ENCODE peak calls at places on chromosomes 11 and 22, in five cellular contexts. T is OCI-LY7, V is fibroblast of lung, S is H1, O is PC-3. L is an unnamed sample. For H3K4me1, the result is how much of the 10 kb centered on the place peaks cover.

GRCh38 chr22:28883917-28884753 is 763 bp downstream of the ZNRF3 start:
- DNase-seq in V (peak), O (peak), T (peak), S (peak), L (peak)

GRCh38 chr22:49780281-49780991 is 47.2 kb downstream of the BRD1 start:
- DNase-seq in V (no peak), T (no peak), O (no peak), S (no peak), L (no peak)

GRCh38 chr11:79119491-79120284 is 321.1 kb downstream of the TENM4 start:
- DNase-seq in T (no peak), S (no peak), V (peak), O (no peak), L (peak)

GRCh38 chr22:23696326-23696851 is 5.6 kb downstream of the RGL4 start:
- DNase-seq in O (no peak), S (no peak), V (peak), T (peak), L (no peak)

GRCh38 chr11:19903620-19904069 is 191.0 kb downstream of the NAV2 start:
- DNase-seq in T (peak), S (peak), O (peak), V (peak), L (peak)

GRCh38 chr22:48432721-48433518 is 1394.8 kb downstream of the BRD1 start:
- DNase-seq in V (peak), T (no peak), S (no peak), O (no peak), L (no peak)

GRCh38 chr22:50600541-50600940 is at the start of gene MAPK8IP2:
- DNase-seq in T (no peak), O (peak), V (no peak), S (peak), L (peak)

GRCh38 chr11:70885721-70886305 is 366.6 kb downstream of the SHANK2 start:
- DNase-seq in O (no peak), V (no peak), T (no peak), S (no peak), L (no peak)

GRCh38 chr11:69573751-69574382 is 67.1 kb upstream of the CCND1 start:
- DNase-seq in O (no peak), V (no peak), T (no peak), S (no peak), L (no peak)

GRCh38 chr11:17263803-17264202 is 12.7 kb upstream of the NUCB2 start:
- DNase-seq in O (peak), T (no peak), V (peak), S (no peak), L (no peak)

GRCh38 chr11:28965824-28966223 is 857.6 kb downstream of the METTL15 start:
- DNase-seq in T (no peak), S (no peak), O (no peak), V (no peak), L (no peak)

GRCh38 chr11:28963189-28963588 is 855.0 kb downstream of the METTL15 start:
- DNase-seq in T (no peak), O (peak), S (no peak), V (peak), L (no peak)

GRCh38 chr11:28962492-28962891 is 854.3 kb downstream of the METTL15 start:
- DNase-seq in O (peak), V (no peak), S (no peak), T (no peak), L (no peak)

GRCh38 chr11:28964811-28965210 is 856.6 kb downstream of the METTL15 start:
- DNase-seq in V (peak), T (no peak), S (no peak), O (no peak), L (no peak)

GRCh38 chr11:28961726-28962125 is 853.5 kb downstream of the METTL15 start:
- DNase-seq in S (no peak), T (no peak), O (no peak), V (no peak), L (no peak)
- H2AFZ ChIP-seq in S (no peak), T (no peak), O (no peak), V (no peak), L (no peak)

GRCh38 chr11:62125881-62126280 is 2.1 kb downstream of the INCENP start:
- DNase-seq in V (no peak), T (peak), S (no peak), O (no peak), L (peak)

GRCh38 chr11:62122076-62122475 is 1.7 kb upstream of the INCENP start:
- DNase-seq in S (no peak), O (peak), V (no peak), T (peak), L (peak)

GRCh38 chr11:62124186-62125113 is 639 bp downstream of the INCENP start:
- DNase-seq in V (peak), T (peak), S (no peak), O (peak), L (peak)

GRCh38 chr11:62125316-62125715 is 1.5 kb downstream of the INCENP start:
- DNase-seq in T (peak), S (no peak), V (no peak), O (peak), L (no peak)

GRCh38 chr11:62123669-62124185 is at the start of gene INCENP:
- DNase-seq in O (peak), T (peak), V (peak), S (peak), L (peak)
- TF ChIP-seq CTCF in O (peak), T (no peak), V (no peak), S (no peak), L (no peak)

GRCh38 chr22:16967453-16968217 is 40.4 kb downstream of the GAB4 start:
- DNase-seq in V (no peak), O (no peak), S (no peak), T (no peak), L (no peak)
- H3K4me1 ChIP-seq in V (under half), O (under half), S (under half), T (under half), L (under half)

GRCh38 chr11:65476632-65477270 is 22.1 kb upstream of the MALAT1 start:
- DNase-seq in S (no peak), T (no peak), V (no peak), O (no peak), L (no peak)
- H2AFZ ChIP-seq in S (no peak), T (peak), V (no peak), O (peak), L (peak)

GRCh38 chr11:34997872-34998548 is 81.6 kb downstream of the PDHX start:
- DNase-seq in O (peak), T (peak), V (peak), S (no peak), L (no peak)
- TF ChIP-seq CTCF in O (peak), T (peak), V (peak), S (no peak), L (peak)

GRCh38 chr11:86812981-86813380 is 12.6 kb downstream of the PRSS23 start:
- DNase-seq in O (no peak), T (no peak), S (no peak), V (no peak), L (no peak)

GRCh38 chr11:86814775-86815174 is 14.4 kb downstream of the PRSS23 start:
- DNase-seq in O (peak), T (no peak), S (no peak), V (peak), L (no peak)

GRCh38 chr11:86818466-86819282 is 18.3 kb downstream of the PRSS23 start:
- DNase-seq in O (peak), V (peak), T (peak), S (no peak), L (peak)

GRCh38 chr11:86816251-86816726 is 15.9 kb downstream of the PRSS23 start:
- DNase-seq in O (peak), V (peak), S (no peak), T (no peak), L (no peak)

GRCh38 chr11:86815726-86816125 is 15.4 kb downstream of the PRSS23 start:
- DNase-seq in O (no peak), T (no peak), S (no peak), V (no peak), L (no peak)
- H3K4me1 ChIP-seq in O (half or more), T (under half), S (under half), V (under half), L (under half)

GRCh38 chr22:30306629-30307016 is 17.3 kb upstream of the CASTOR1 start:
- DNase-seq in T (peak), S (no peak), O (no peak), V (no peak), L (no peak)

GRCh38 chr22:30308518-30309230 is 18.1 kb downstream of the TBC1D10A start:
- DNase-seq in V (peak), S (no peak), T (peak), O (no peak), L (no peak)

GRCh38 chr22:30305906-30306628 is 16.8 kb upstream of the CASTOR1 start:
- DNase-seq in V (no peak), O (no peak), T (peak), S (no peak), L (no peak)

GRCh38 chr22:30308096-30308495 is 18.6 kb downstream of the TBC1D10A start:
- DNase-seq in T (no peak), O (no peak), S (no peak), V (no peak), L (no peak)

GRCh38 chr22:30307026-30307574 is 17.8 kb upstream of the CASTOR1 start:
- DNase-seq in O (no peak), S (no peak), T (no peak), V (no peak), L (no peak)
- H2AFZ ChIP-seq in O (no peak), S (no peak), T (peak), V (no peak), L (no peak)

GRCh38 chr22:38964989-38965388 is 7.6 kb downstream of the APOBEC3A start:
- DNase-seq in T (no peak), S (no peak), O (no peak), V (no peak), L (no peak)

GRCh38 chr22:38966942-38967341 is 9.5 kb downstream of the APOBEC3A start:
- DNase-seq in S (no peak), O (no peak), T (no peak), V (no peak), L (no peak)

GRCh38 chr22:38964306-38964705 is 6.9 kb downstream of the APOBEC3A start:
- DNase-seq in V (no peak), T (no peak), S (no peak), O (no peak), L (no peak)

GRCh38 chr22:38966379-38966700 is 8.9 kb downstream of the APOBEC3A start:
- DNase-seq in S (no peak), O (no peak), T (no peak), V (no peak), L (no peak)

DNA sequence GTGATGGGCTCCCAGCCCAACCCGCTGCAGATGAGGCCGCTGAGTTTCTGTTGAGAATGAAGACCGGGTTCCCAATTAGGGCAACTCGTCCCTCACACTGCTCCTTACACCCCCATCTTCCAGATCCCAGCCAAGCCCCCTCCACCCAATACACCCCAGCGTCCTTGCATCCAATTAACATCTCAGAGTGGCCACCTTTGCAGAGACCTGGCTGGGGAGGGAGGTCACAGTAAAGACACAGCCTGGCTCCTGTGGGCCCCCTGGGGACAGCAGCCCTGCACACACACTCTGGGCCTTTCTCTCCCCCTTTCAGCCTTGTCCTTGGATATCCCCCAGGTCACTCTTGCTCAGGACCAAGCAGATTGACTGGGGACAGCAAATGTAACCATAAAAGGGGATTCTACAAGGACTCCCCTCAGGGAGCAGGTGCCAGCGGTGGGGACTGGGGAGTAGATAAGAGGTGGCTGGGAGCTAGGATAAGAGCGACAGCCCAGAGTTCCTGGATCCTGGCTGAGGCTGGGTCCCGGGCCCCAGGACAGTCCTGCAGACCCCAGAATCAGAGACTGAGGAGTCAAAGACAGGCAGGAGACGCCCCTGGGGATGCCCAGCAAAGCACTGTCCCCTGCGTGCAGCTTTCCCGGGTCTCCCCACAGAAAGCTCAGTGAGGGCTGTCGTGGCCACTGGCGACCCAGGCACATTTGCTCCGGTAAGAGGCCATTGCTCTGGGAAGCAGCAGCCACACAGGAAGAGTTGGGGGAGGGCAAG is 8.4 kb downstream of the APOBEC3A start:
- DNase-seq in T (no peak), S (no peak), O (no peak), V (no peak), L (no peak)
- TF ChIP-seq CTCF in T (no peak), S (no peak), O (no peak), V (no peak), L (no peak)

GRCh38 chr11:58626915-58627483 is 4.5 kb downstream of the CNTF start:
- DNase-seq in T (peak), O (no peak), V (peak), S (no peak), L (no peak)

GRCh38 chr11:58622344-58622743 is at the start of gene CNTF:
- DNase-seq in S (no peak), T (no peak), V (peak), O (no peak), L (no peak)

GRCh38 chr11:58628446-58628845 is 6.0 kb downstream of the CNTF start:
- DNase-seq in O (no peak), V (peak), T (no peak), S (no peak), L (peak)

GRCh38 chr11:58625826-58626460 is 3.5 kb downstream of the CNTF start:
- DNase-seq in O (peak), T (no peak), V (peak), S (no peak), L (no peak)

GRCh38 chr11:58625086-58625485 is 2.6 kb downstream of the CNTF start:
- DNase-seq in O (no peak), T (no peak), S (no peak), V (no peak), L (no peak)
- H3K4me1 ChIP-seq in O (under half), T (under half), S (under half), V (under half), L (under half)

DNA sequence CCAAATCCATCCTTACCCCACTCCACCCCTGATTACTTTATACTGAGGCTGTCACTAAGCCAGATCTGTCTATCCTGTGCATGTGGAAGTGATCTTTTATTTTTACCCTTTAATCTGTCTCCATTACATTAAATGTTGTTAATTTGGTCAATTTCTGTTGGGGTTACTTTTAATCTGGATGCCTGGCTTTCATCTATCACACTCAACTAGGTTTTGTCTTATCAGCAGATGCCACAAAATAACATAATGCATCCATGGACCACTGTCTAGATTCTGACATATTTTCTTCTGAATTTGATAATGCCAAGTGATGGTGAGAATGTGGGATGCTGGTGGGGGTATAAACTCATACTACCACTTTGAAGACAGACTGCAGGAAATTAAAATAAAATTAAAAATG is 108.4 kb downstream of the FDX1 start:
- DNase-seq in S (no peak), T (no peak), O (no peak), V (no peak), L (no peak)
- H2AFZ ChIP-seq in S (no peak), T (no peak), O (no peak), V (no peak), L (no peak)

L was measured in neural progenitor cell.